ENCODE peak calls at places on chromosomes 11 and 22, in four cellular contexts. J is CD4-positive, CD25-positive, alpha-beta regulatory T cell; G is transverse colon; V is spleen. O is an unnamed sample.

GRCh38 chr11:30244255-30244654 is 13.4 kb downstream of the FSHB start:
- DNase-seq in G (no peak), J (no peak), V (no peak), O (no peak)

GRCh38 chr11:62591448-62592215 is at the start of gene TUT1:
- DNase-seq in J (peak; percentile 98), V (peak; percentile 97), G (peak; percentile 97), O (peak; percentile 95)

GRCh38 chr11:86807356-86807755 is 7.0 kb downstream of the PRSS23 start:
- DNase-seq in V (no peak), G (no peak), J (no peak), O (no peak)

GRCh38 chr11:71383461-71383860 is 64.7 kb downstream of the DHCR7 start:
- DNase-seq in G (no peak), J (no peak), V (no peak), O (no peak)

GRCh38 chr11:2752204-2752772 is 52.5 kb upstream of the KCNQ1OT1 start:
- DNase-seq in V (peak; percentile 40), G (peak; percentile 3), J (no peak), O (no peak)

GRCh38 chr11:86360775-86361395 is 13.8 kb upstream of the CCDC81 start:
- DNase-seq in J (no peak), G (no peak), V (no peak), O (no peak)

GRCh38 chr11:13205446-13205845 is 72.1 kb upstream of the BMAL1 start:
- DNase-seq in V (no peak), G (no peak), J (no peak), O (no peak)

GRCh38 chr11:84437129-84438123 is 1151.3 kb upstream of the CCDC90B start:
- DNase-seq in J (no peak), V (no peak), G (peak; percentile 6), O (no peak)

GRCh38 chr11:78784321-78785061 is 209.8 kb upstream of the NARS2 start:
- DNase-seq in J (no peak), G (no peak), V (no peak), O (no peak)

GRCh38 chr11:84905411-84905810 is 721.7 kb downstream of the DLG2 start:
- DNase-seq in G (no peak), J (no peak), V (no peak), O (no peak)

GRCh38 chr11:12232819-12233601 is 122.6 kb downstream of the MICAL2 start:
- DNase-seq in V (no peak), G (no peak), J (no peak), O (no peak)

GRCh38 chr22:26585104-26585790 is 4.7 kb downstream of the TPST2 start:
- DNase-seq in G (no peak), J (no peak), V (peak; percentile 66), O (no peak)

GRCh38 chr11:97237151-97237550 is 847.3 kb downstream of the JRKL start:
- DNase-seq in J (no peak), G (no peak), V (no peak), O (no peak)

GRCh38 chr11:105149477-105149876 is 9.9 kb upstream of the CARD18 start:
- DNase-seq in V (no peak), J (no peak), G (no peak), O (no peak)

GRCh38 chr11:105155679-105156078 is 16.1 kb upstream of the CARD18 start:
- DNase-seq in V (no peak), G (no peak), J (no peak), O (no peak)

GRCh38 chr11:105152556-105152955 is 13.0 kb upstream of the CARD18 start:
- DNase-seq in G (no peak), V (no peak), J (no peak), O (no peak)

GRCh38 chr11:105153392-105153791 is 13.8 kb upstream of the CARD18 start:
- DNase-seq in G (no peak), J (no peak), V (no peak), O (no peak)

DNA sequence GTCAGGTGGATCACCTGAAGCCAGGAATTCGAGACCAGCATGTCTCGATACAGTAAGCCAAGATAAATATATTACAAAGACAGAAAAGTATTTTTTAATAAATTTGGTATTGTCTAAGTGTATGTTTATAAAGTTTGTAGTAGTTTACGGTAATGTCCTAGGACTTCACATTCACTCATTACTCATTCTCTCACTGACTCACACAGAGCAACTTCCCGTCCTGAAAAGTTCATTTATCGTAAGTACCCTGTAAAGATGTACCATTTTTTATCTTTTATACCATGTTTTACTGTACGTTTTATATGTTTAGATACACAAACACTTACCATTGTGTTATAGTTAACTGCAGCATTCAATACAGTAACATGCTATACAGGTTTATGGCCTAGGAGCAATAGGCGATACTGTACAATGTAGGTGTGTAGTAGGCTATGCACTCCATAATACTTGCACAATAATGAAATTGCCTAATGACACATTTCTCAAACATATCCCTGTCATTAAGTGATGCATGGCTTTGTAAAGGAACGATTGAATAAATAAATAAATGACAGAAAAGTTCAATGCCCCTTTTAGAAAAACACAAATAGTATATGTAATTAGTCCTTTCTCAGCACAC is 12.5 kb upstream of the CARD18 start:
- DNase-seq in J (no peak), V (no peak), G (no peak), O (no peak)
- H3K27ac ChIP-seq in J (no peak overlapping the region), V (no peak overlapping the region), G (no peak overlapping the region), O (no peak overlapping the region)

GRCh38 chr11:5288912-5289525 is 12.7 kb downstream of the OR51B4 start:
- DNase-seq in J (no peak), V (no peak), G (no peak), O (no peak)
- H3K27me3 ChIP-seq in J (no peaks in the 10 kb centered on the region), V (no peaks in the 10 kb centered on the region), G (no peaks in the 10 kb centered on the region), O (no peaks in the 10 kb centered on the region)

DNA sequence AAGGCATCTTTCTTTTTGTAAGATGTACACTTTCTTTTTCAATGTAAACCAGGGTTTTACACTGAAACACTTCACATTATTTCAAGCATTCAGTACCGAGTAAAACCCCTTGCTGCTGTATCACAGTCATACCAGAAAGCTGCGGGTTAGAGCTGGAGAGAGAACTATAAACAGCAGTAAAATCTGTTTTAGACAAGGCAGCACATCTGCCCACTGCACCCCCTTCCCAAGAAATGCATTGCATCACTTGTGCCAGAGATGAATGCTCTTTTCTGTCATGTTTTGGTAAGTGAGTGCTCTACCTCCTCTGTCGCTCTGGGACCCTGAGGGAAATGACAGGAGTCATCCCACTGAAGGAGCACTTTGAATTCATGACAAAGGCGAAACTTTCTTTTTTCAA is 107.3 kb downstream of the MAML2 start:
- DNase-seq in G (no peak), V (no peak), J (no peak), O (no peak)
- H3K27ac ChIP-seq in G (peak overlapping the region; percentile 55), V (peak overlapping the region; percentile 12), J (no peak overlapping the region), O (no peak overlapping the region)

GRCh38 chr11:118142081-118142480 is 10.5 kb downstream of the SCN4B start:
- DNase-seq in G (no peak), V (no peak), J (no peak), O (no peak)

GRCh38 chr11:118142809-118143208 is 9.8 kb downstream of the SCN4B start:
- DNase-seq in G (peak; percentile 22), J (no peak), V (peak; percentile 82), O (no peak)

GRCh38 chr11:118144869-118145268 is 7.8 kb downstream of the SCN4B start:
- DNase-seq in J (no peak), G (no peak), V (no peak), O (no peak)

GRCh38 chr11:118144301-118144701 is 8.3 kb downstream of the SCN4B start:
- DNase-seq in G (no peak), J (no peak), V (no peak), O (no peak)

DNA sequence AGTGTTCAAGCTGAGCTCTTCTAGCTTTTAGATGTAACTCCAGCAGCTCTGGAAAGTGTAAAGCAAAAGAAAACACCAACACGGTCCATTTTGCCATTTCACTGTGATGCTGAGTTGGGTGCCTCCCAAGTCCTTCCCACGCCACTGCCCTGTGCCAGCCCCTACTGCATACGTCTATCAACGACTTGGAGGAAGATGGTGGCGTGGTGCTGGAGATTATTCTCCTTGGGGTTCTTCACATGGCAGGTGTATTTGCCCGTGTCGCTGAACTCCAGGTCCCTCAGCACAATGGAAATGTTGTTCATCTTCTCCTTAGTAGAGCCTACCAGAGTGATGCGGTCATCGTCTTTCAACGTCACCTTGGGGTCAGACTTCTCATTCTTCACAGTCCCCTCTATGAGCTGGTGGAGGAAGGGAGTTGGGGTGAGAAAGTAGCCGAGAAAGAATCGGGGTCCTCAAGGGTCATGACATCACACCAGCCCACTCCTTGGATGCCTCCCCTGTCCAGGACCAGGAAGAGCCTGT is 8.9 kb downstream of the SCN4B start:
- DNase-seq in J (no peak), G (no peak), V (no peak), O (no peak)
- H3K27me3 ChIP-seq in J (peaks cover 26% of the 10 kb centered on the region), G (peaks cover 74% of the 10 kb centered on the region), V (peaks cover 39% of the 10 kb centered on the region), O (peaks cover 48% of the 10 kb centered on the region)

GRCh38 chr11:15649371-15650104 is 534.8 kb downstream of the INSC start:
- DNase-seq in J (no peak), G (no peak), V (no peak), O (no peak)
- H3K27ac ChIP-seq in J (no peak overlapping the region), G (peak overlapping the region; percentile 63), V (peak overlapping the region; percentile 40), O (no peak overlapping the region)

GRCh38 chr22:37383342-37383741 is 43.9 kb downstream of the ELFN2 start:
- DNase-seq in V (no peak), J (no peak), G (no peak), O (no peak)

GRCh38 chr22:37378642-37379058 is 48.6 kb downstream of the ELFN2 start:
- DNase-seq in G (no peak), J (no peak), V (no peak), O (no peak)

GRCh38 chr22:37379716-37380115 is 47.6 kb downstream of the ELFN2 start:
- DNase-seq in V (no peak), J (no peak), G (no peak), O (no peak)

GRCh38 chr22:37379085-37379484 is 48.2 kb downstream of the ELFN2 start:
- DNase-seq in G (no peak), J (no peak), V (no peak), O (no peak)

DNA sequence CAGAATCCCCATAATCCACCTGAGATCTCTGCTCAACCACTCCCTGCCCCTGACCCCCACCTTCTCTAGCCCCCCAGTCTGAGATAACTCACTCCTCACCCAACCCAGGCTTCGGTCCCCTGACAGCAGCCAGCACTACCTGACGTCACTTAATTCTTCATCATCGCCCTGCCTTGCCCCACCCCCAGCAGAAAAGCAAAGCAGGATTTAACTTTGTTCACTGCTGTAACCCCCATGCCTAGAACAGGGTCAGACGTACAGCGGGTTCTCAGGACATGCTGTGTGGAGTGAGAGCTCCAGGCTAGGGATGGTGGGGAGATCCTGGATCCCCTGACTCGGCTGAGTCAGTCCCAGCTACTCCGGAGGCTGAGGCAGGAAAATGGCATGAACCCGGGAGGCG is 45.8 kb downstream of the ELFN2 start:
- DNase-seq in V (no peak), J (no peak), G (no peak), O (no peak)
- H3K27me3 ChIP-seq in V (peaks cover 55% of the 10 kb centered on the region), J (no peaks in the 10 kb centered on the region), G (peaks cover 53% of the 10 kb centered on the region), O (peaks cover 6% of the 10 kb centered on the region)

DNA sequence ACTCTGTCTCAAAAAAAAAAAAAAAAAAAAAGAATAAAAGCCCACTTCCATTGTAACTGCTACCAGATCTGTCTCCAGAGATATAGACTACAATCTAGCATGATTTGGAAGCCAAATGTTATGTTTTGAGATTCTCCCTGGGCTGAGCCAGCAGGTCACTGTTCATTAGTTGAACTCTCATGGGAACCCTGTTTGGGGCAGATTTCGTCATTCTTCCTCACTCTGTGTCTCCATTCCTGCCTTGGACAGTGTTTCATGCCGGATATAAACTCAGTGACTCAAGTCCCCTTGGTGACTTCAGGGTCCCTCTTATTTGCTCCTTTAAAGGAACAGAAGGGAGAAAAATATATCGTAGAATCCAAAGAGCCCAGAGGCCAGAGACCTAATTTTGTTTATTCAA is 378.1 kb downstream of the LARGE1 start:
- DNase-seq in J (no peak), V (no peak), G (no peak), O (no peak)
- H3K27ac ChIP-seq in J (no peak overlapping the region), V (no peak overlapping the region), G (no peak overlapping the region), O (no peak overlapping the region)